ENCODE peak calls at places on chromosome 16, in nine cellular contexts. S is hypothalamus; L is lower leg skin; D is brain microvascular endothelial cell; Q is LoVo; V is activated CD4-positive, alpha-beta T cell treated with anti-CD3 and anti-CD28 coated beads, Interleukin-2, amount 50 U/mL, for 1 hour; J is glutamatergic neuron; P is left cardiac atrium; A is NCI-H1048. H is an unnamed sample.

GRCh38 chr16:31099860-31100638 is 5.5 kb upstream of the VKORC1 start:
- DNase-seq in S (no peak), L (no peak), D (peak), Q (no peak), V (no peak), J (no peak), P (no peak), A (no peak), H (no peak)

GRCh38 chr16:9311303-9311954 is 220.0 kb downstream of the HAPSTR1 start:
- DNase-seq in S (peak), L (peak), D (no peak), Q (no peak), V (no peak), J (peak), P (no peak), A (no peak), H (no peak)

GRCh38 chr16:31476305-31477219 is 4.6 kb downstream of the TGFB1I1 start:
- DNase-seq in S (peak), L (peak), D (no peak), Q (peak), V (peak), J (peak), P (peak), A (peak), H (peak)

GRCh38 chr16:4015991-4016325 is 100.3 kb downstream of the ADCY9 start:
- DNase-seq in S (no peak), L (no peak), D (no peak), Q (no peak), V (no peak), J (no peak), P (no peak), A (no peak), H (no peak)

GRCh38 chr16:62068747-62069146 is 32.5 kb upstream of the CDH8 start:
- DNase-seq in S (no peak), L (no peak), D (no peak), Q (peak), V (no peak), J (no peak), P (no peak), A (no peak), H (no peak)

GRCh38 chr16:27407158-27407557 is 5.2 kb downstream of the IL21R start:
- DNase-seq in S (no peak), L (no peak), D (no peak), Q (no peak), V (no peak), J (no peak), P (no peak), A (no peak), H (no peak)

GRCh38 chr16:85688586-85689284 is at the start of gene GINS2:
- DNase-seq in S (peak), L (peak), D (peak), Q (peak), V (peak), J (peak), P (peak), A (peak), H (peak)

GRCh38 chr16:71628810-71629209 is 2.8 kb downstream of the MARVELD3 start:
- DNase-seq in S (no peak), L (no peak), D (peak), Q (no peak), V (no peak), J (no peak), P (no peak), A (no peak), H (no peak)

GRCh38 chr16:30585022-30585399 is 486 bp downstream of the ZNF785 start:
- DNase-seq in S (no peak), L (peak), D (peak), Q (no peak), V (no peak), J (peak), P (no peak), A (no peak), H (peak)

GRCh38 chr16:54285414-54286066 is 1.0 kb downstream of the IRX3 start:
- DNase-seq in S (no peak), L (peak), D (no peak), Q (no peak), V (no peak), J (peak), P (peak), A (no peak), H (no peak)

GRCh38 chr16:4510131-4510530 is 28.4 kb downstream of the CDIP1 start:
- DNase-seq in S (no peak), L (no peak), D (no peak), Q (no peak), V (no peak), J (no peak), P (no peak), A (no peak), H (peak)

GRCh38 chr16:60091076-60091475 is 1357.0 kb upstream of the GOT2 start:
- DNase-seq in S (no peak), L (no peak), D (no peak), Q (no peak), V (no peak), J (no peak), P (no peak), A (no peak), H (no peak)

GRCh38 chr16:89006036-89006752 is 29.2 kb upstream of the CBFA2T3 start:
- DNase-seq in S (no peak), L (no peak), D (no peak), Q (no peak), V (no peak), J (no peak), P (peak), A (no peak), H (peak)

GRCh38 chr16:54597222-54597621 is 310.6 kb upstream of the IRX3 start:
- DNase-seq in S (no peak), L (no peak), D (no peak), Q (no peak), V (no peak), J (no peak), P (no peak), A (no peak), H (no peak)

GRCh38 chr16:14101415-14101814 is 30.3 kb downstream of the MRTFB start:
- DNase-seq in S (no peak), L (no peak), D (no peak), Q (no peak), V (no peak), J (no peak), P (no peak), A (no peak), H (no peak)

GRCh38 chr16:10536814-10537389 is 43.5 kb downstream of the EMP2 start:
- DNase-seq in S (no peak), L (no peak), D (no peak), Q (no peak), V (no peak), J (no peak), P (no peak), A (no peak), H (no peak)

GRCh38 chr16:11410382-11411058 is 65.3 kb downstream of the RMI2 start:
- DNase-seq in S (no peak), L (no peak), D (no peak), Q (no peak), V (no peak), J (no peak), P (no peak), A (no peak), H (peak)

GRCh38 chr16:55471448-55472097 is 7.4 kb upstream of the MMP2 start:
- DNase-seq in S (no peak), L (peak), D (peak), Q (peak), V (no peak), J (no peak), P (no peak), A (no peak), H (peak)

GRCh38 chr16:67547423-67548264 is 14.7 kb upstream of the CTCF start:
- DNase-seq in S (no peak), L (peak), D (no peak), Q (no peak), V (peak), J (no peak), P (peak), A (no peak), H (no peak)

GRCh38 chr16:53937068-53937614 is 233.2 kb downstream of the FTO start:
- DNase-seq in S (no peak), L (no peak), D (no peak), Q (no peak), V (no peak), J (no peak), P (no peak), A (no peak), H (no peak)

GRCh38 chr16:57372372-57373116 is at the start of gene CX3CL1:
- DNase-seq in S (peak), L (peak), D (peak), Q (no peak), V (no peak), J (peak), P (peak), A (no peak), H (peak)

GRCh38 chr16:86751081-86752030 is 173.0 kb downstream of the FOXL1 start:
- DNase-seq in S (no peak), L (no peak), D (peak), Q (no peak), V (no peak), J (no peak), P (no peak), A (no peak), H (peak)

GRCh38 chr16:765971-766819 is 5.7 kb downstream of the MSLN start:
- DNase-seq in S (no peak), L (no peak), D (no peak), Q (no peak), V (no peak), J (no peak), P (no peak), A (no peak), H (no peak)

GRCh38 chr16:85718682-85719081 is 29.9 kb upstream of the GINS2 start:
- DNase-seq in S (no peak), L (no peak), D (no peak), Q (no peak), V (no peak), J (peak), P (no peak), A (no peak), H (no peak)

GRCh38 chr16:82506734-82507133 is 120.0 kb upstream of the CDH13 start:
- DNase-seq in S (no peak), L (no peak), D (no peak), Q (no peak), V (no peak), J (no peak), P (no peak), A (no peak), H (no peak)

GRCh38 chr16:12907670-12908233 is 6.4 kb downstream of the SHISA9 start:
- DNase-seq in S (no peak), L (no peak), D (no peak), Q (no peak), V (no peak), J (no peak), P (no peak), A (no peak), H (no peak)

GRCh38 chr16:81821422-81822128 is 42.5 kb downstream of the PLCG2 start:
- DNase-seq in S (no peak), L (no peak), D (peak), Q (no peak), V (no peak), J (no peak), P (no peak), A (no peak), H (no peak)

GRCh38 chr16:11796227-11797165 is 562 bp downstream of the ZC3H7A start:
- DNase-seq in S (peak), L (peak), D (no peak), Q (peak), V (peak), J (peak), P (peak), A (no peak), H (peak)

GRCh38 chr16:29809031-29809747 is 2.8 kb upstream of the PRRT2 start:
- DNase-seq in S (no peak), L (no peak), D (no peak), Q (no peak), V (no peak), J (no peak), P (no peak), A (no peak), H (no peak)

GRCh38 chr16:67545665-67546024 is 16.7 kb upstream of the CTCF start:
- DNase-seq in S (no peak), L (peak), D (no peak), Q (no peak), V (no peak), J (no peak), P (no peak), A (no peak), H (no peak)

GRCh38 chr16:86676216-86676800 is 98.0 kb downstream of the FOXL1 start:
- DNase-seq in S (no peak), L (peak), D (peak), Q (peak), V (no peak), J (no peak), P (no peak), A (no peak), H (no peak)

GRCh38 chr16:83336630-83337029 is 471.1 kb upstream of the HSBP1 start:
- DNase-seq in S (no peak), L (no peak), D (peak), Q (no peak), V (no peak), J (no peak), P (no peak), A (no peak), H (no peak)

GRCh38 chr16:46638947-46639925 is 18.1 kb upstream of the SHCBP1 start:
- DNase-seq in S (no peak), L (no peak), D (peak), Q (no peak), V (no peak), J (no peak), P (no peak), A (no peak), H (no peak)

GRCh38 chr16:49622084-49622390 is 233.9 kb downstream of the ZNF423 start:
- DNase-seq in S (no peak), L (peak), D (no peak), Q (no peak), V (no peak), J (no peak), P (no peak), A (no peak), H (no peak)

GRCh38 chr16:2079991-2080390 is 32.2 kb downstream of the TSC2 start:
- DNase-seq in S (no peak), L (no peak), D (no peak), Q (no peak), V (no peak), J (no peak), P (peak), A (no peak), H (no peak)

GRCh38 chr16:1906846-1907165 is 11.4 kb downstream of the HS3ST6 start:
- DNase-seq in S (no peak), L (no peak), D (no peak), Q (no peak), V (no peak), J (no peak), P (no peak), A (no peak), H (no peak)

H was measured in aorta.